ENCODE peak calls at places on chromosomes 3 and 15, in five cellular contexts. T, A, P, U and E are unnamed samples.

GRCh38 chr3:156131799-156132198 is 11.4 kb downstream of the KCNAB1 start:
- DNase-seq in T (no peak), A (no peak), P (no peak), U (no peak), E (no peak)

GRCh38 chr3:56593455-56594158 is 36.6 kb downstream of the CCDC66 start:
- DNase-seq in T (no peak), A (no peak), P (peak; percentile 12), U (no peak), E (no peak)

GRCh38 chr3:31917303-31917903 is 63.7 kb downstream of the OSBPL10 start:
- DNase-seq in T (no peak), A (no peak), P (peak; percentile 91), U (no peak), E (no peak)

GRCh38 chr3:15823092-15823491 is 25.3 kb upstream of the ANKRD28 start:
- DNase-seq in T (no peak), A (no peak), P (no peak), U (no peak), E (no peak)

GRCh38 chr15:95249524-95249923 is 1018.2 kb downstream of the MCTP2 start:
- DNase-seq in T (no peak), A (no peak), P (no peak), U (no peak), E (no peak)

GRCh38 chr3:95297586-95297985 is 1234.7 kb downstream of the NSUN3 start:
- DNase-seq in T (no peak), A (no peak), P (no peak), U (no peak), E (no peak)

GRCh38 chr3:13504161-13504831 is 24.2 kb downstream of the HDAC11 start:
- DNase-seq in T (peak; percentile 71), A (peak; percentile 13), P (no peak), U (no peak), E (no peak)

GRCh38 chr3:147816770-147817169 is 407.6 kb downstream of the ZIC1 start:
- DNase-seq in T (no peak), A (no peak), P (no peak), U (no peak), E (peak; percentile 63)

GRCh38 chr3:104411760-104412159 is 954.9 kb upstream of the ALCAM start:
- DNase-seq in T (no peak), A (no peak), P (no peak), U (no peak), E (no peak)

GRCh38 chr3:114539525-114539924 is 245.7 kb downstream of the TIGIT start:
- DNase-seq in T (no peak), A (no peak), P (no peak), U (no peak), E (no peak)

GRCh38 chr3:20772869-20773268 is 586.9 kb upstream of the SGO1 start:
- DNase-seq in T (no peak), A (no peak), P (no peak), U (no peak), E (no peak)

GRCh38 chr3:45191924-45192417 is 34.1 kb downstream of the TMEM158 start:
- DNase-seq in T (no peak), A (no peak), P (no peak), U (no peak), E (no peak)

GRCh38 chr15:66497502-66498455 is at the start of gene SNAPC5:
- DNase-seq in T (peak; percentile 95), A (peak; percentile 91), P (peak; percentile 95), U (peak; percentile 99), E (peak; percentile 90)

GRCh38 chr3:14137004-14137403 is 12.2 kb downstream of the TMEM43 start:
- DNase-seq in T (peak; percentile 74), A (no peak), P (no peak), U (no peak), E (peak; percentile 28)

GRCh38 chr15:55361048-55361447 is 42.0 kb downstream of the PIGB start:
- DNase-seq in T (no peak), A (no peak), P (no peak), U (no peak), E (no peak)

GRCh38 chr15:35437157-35437556 is 108.8 kb downstream of the DPH6 start:
- DNase-seq in T (peak; percentile 6), A (peak; percentile 23), P (no peak), U (no peak), E (no peak)
- TF ChIP-seq CTCF in T (no peak), A (peak; percentile 38), P (no peak), U (no peak), E (peak; percentile 24)

GRCh38 chr3:52197842-52198625 is at the start of gene ALAS1:
- DNase-seq in T (peak; percentile 84), A (peak; percentile 82), P (peak; percentile 95), U (peak; percentile 96), E (peak; percentile 81)
- TF ChIP-seq CTCF in T (no peak), A (no peak), P (no peak), U (no peak), E (no peak)

DNA sequence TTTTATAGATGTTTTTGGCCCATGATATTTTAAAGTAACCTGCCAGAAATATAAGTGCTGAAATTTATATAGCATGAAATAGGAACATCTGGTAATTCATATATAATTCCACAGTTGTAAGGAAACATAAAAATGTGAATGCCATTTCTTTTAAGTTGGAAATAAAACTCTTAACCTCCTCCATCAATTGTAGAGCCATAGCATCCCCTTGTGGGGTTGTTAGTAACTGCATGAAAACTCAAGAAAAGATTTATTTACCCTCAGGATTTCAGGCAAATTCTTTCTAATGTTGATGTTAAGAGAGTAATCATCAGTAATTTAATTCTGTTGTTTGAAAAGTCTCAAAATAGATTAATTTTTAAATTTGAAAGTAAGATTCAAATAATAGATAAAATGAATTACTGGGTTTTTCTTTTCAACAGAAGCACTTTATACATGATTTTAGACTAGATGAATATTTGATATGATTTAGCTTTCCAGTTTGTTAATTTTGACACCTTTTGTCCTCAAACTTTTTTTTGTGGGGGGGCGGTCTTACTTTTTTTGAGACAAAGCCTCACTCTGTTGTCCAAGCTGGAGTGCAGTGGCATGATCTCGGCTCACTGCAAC is 74.7 kb downstream of the RASA2 start:
- DNase-seq in T (peak; percentile 64), A (peak; percentile 80), P (peak; percentile 64), U (peak; percentile 50), E (peak; percentile 91)
- TF ChIP-seq CTCF in T (peak; percentile 88), A (peak; percentile 99), P (peak; percentile 99), U (peak; percentile 95), E (peak; percentile 98)

GRCh38 chr3:50319872-50320625 is 2.5 kb downstream of the HYAL2 start:
- DNase-seq in T (no peak), A (no peak), P (no peak), U (peak; percentile 4), E (no peak)
- TF ChIP-seq CTCF in T (no peak), A (no peak), P (no peak), U (no peak), E (no peak)

GRCh38 chr3:12486001-12486400 is 1.7 kb downstream of the TSEN2 start:
- DNase-seq in T (no peak), A (no peak), P (no peak), U (no peak), E (no peak)

GRCh38 chr3:12484983-12485327 is 675 bp downstream of the TSEN2 start:
- DNase-seq in T (no peak), A (no peak), P (no peak), U (no peak), E (no peak)

GRCh38 chr3:12483872-12484197 is 445 bp upstream of the TSEN2 start:
- DNase-seq in T (no peak), A (no peak), P (no peak), U (no peak), E (no peak)

GRCh38 chr3:12483364-12483763 is 916 bp upstream of the TSEN2 start:
- DNase-seq in T (peak; percentile 12), A (peak; percentile 9), P (peak; percentile 13), U (no peak), E (peak; percentile 21)

GRCh38 chr3:12484198-12484982 is at the start of gene TSEN2:
- DNase-seq in T (peak; percentile 92), A (peak; percentile 94), P (peak; percentile 97), U (peak; percentile 98), E (peak; percentile 92)
- TF ChIP-seq CTCF in T (peak; percentile 15), A (peak; percentile 47), P (peak; percentile 31), U (no peak), E (peak; percentile 15)

GRCh38 chr3:73848173-73848751 is 223.5 kb upstream of the PDZRN3 start:
- DNase-seq in T (peak; percentile 22), A (peak; percentile 51), P (no peak), U (no peak), E (peak; percentile 68)
- TF ChIP-seq CTCF in T (peak; percentile 57), A (peak; percentile 76), P (peak; percentile 76), U (peak; percentile 68), E (peak; percentile 83)